ENCODE peak calls at places on chromosomes 4 and X, in eight cellular contexts. H is transverse colon, W is AG09309, Z is cardiac fibroblast, X is astrocyte of the spinal cord, I is fibroblast of the aortic adventitia, V is HCT116, C is K562. E is an unnamed sample.

GRCh38 chr4:180717451-180717850 is 1525.8 kb upstream of the TENM3 start:
- DNase-seq in H (no peak), W (no peak), Z (no peak), X (no peak), I (no peak), V (no peak), C (no peak), E (no peak)

GRCh38 chr4:117610706-117611308 is 423.5 kb upstream of the NDST3 start:
- DNase-seq in H (no peak), W (no peak), Z (no peak), X (no peak), I (no peak), V (no peak), C (no peak), E (no peak)

GRCh38 chrX:18951032-18951431 is 32.9 kb downstream of the PHKA2 start:
- DNase-seq in H (no peak), W (no peak), Z (no peak), X (no peak), I (no peak), V (no peak), C (no peak), E (no peak)

GRCh38 chr4:72974694-72975487 is 94.6 kb downstream of the COX18 start:
- DNase-seq in H (no peak), W (no peak), Z (peak), X (peak), I (peak), V (no peak), C (no peak), E (no peak)

GRCh38 chr4:185142911-185143595 is at the start of gene SLC25A4:
- DNase-seq in H (peak), W (peak), Z (peak), X (peak), I (peak), V (peak), C (peak), E (peak)

GRCh38 chr4:1763550-1764080 is 29.5 kb upstream of the FGFR3 start:
- DNase-seq in H (peak), W (no peak), Z (peak), X (peak), I (peak), V (no peak), C (peak), E (no peak)

GRCh38 chrX:12771445-12772069 is 19.7 kb upstream of the PRPS2 start:
- DNase-seq in H (peak), W (no peak), Z (peak), X (peak), I (peak), V (peak), C (peak), E (no peak)

GRCh38 chr4:68079918-68080317 is 49.8 kb downstream of the TMPRSS11F start:
- DNase-seq in H (no peak), W (no peak), Z (no peak), X (no peak), I (no peak), V (no peak), C (no peak), E (no peak)

GRCh38 chr4:163350672-163351071 is 7.0 kb downstream of the NPY5R start:
- DNase-seq in H (no peak), W (no peak), Z (no peak), X (peak), I (no peak), V (peak), C (no peak), E (no peak)

GRCh38 chr4:163353054-163353453 is 9.4 kb downstream of the NPY5R start:
- DNase-seq in H (no peak), W (no peak), Z (no peak), X (no peak), I (no peak), V (no peak), C (no peak), E (no peak)

DNA sequence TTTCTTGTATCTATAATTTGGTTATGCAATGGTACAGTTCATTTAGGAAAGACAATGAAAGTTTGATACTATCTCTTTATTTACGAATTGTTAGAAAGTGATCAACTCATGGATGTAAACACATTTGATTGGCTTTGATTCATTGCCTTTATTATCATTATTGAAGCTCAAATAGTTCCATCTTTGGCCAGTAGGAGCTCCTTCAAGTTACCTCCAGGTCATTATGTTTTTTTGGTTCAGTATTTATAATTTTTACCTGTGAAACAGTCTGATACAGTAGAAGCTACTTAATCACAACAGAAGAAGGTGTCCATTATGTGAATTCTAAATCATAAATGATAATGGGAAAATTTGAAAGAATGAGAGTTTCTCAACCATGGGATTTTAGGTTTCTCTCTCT is 12.4 kb downstream of the NPY5R start:
- DNase-seq in H (no peak), W (no peak), Z (no peak), X (no peak), I (no peak), V (no peak), C (no peak), E (no peak)
- H3K4me3 ChIP-seq in H (no peak), W (no peak), Z (no peak), X (no peak), I (no peak), V (no peak), C (no peak), E (no peak)

DNA sequence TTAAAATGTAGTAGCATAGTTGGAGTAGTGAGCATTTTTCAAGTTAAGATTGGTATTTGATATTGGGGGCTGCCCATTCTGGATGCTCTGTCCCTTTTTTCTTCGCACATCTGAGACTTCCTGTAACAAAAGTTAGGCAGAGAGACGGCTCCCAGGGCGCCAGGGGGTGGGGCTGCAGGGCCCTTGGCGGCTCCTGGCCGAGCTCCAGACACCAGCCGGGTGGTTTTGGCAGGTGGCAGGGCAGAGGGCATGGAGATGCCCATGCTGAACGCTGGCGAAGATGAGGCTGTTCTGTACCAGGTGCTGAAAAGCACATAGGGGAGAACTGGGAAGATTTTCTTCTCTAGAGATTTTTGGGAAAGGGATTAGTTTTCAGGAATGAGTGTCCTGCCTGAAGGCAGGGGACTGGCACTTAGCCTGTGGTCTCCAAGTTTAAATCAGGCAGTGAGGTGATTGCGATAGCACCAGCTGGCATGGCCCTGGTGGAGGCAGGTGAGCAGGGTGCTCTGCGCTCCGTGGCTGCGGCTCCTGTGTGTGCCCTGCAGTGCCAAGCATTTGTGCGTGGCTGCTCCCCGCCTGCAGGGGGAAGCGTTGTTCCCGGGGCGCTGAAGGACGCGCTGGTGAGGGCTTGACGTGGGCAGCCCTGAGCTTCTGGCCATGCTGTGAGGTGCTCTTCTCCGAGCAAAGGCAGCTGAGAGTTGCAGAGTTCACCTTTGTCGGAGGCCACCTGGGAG is 23.6 kb upstream of the HGFAC start:
- DNase-seq in H (no peak), W (no peak), Z (no peak), X (no peak), I (no peak), V (no peak), C (no peak), E (no peak)
- TF ChIP-seq CTCF in H (no peak), W (peak), Z (no peak), X (peak), I (no peak), V (peak), C (peak), E (no peak)

DNA sequence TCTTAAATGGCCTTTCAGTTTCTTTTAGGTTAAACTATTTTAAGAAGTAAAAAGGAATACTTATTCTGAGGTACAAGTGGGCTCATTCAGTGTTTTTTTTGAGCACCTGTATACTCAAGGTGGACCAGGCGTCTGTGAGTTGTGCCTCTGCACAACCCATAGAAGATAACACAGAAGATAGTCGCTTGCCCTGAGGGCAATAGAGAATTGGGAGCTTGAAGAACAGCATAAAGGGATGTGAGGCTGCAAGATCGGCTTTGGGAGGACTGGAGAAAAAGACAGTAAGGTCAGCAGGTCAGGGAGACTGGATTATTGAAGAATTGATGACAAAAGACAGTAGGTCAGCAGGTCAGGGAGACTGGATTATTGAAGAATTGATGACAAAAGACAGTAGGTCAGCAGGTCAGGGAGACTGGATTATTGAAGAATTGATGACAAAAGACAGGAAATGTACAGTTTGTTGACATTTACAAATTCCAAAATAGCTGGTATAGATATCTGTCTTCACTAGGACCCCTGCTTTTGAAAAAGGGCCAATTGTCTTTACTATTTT is 3.1 kb downstream of the CPE start:
- DNase-seq in H (no peak), W (no peak), Z (no peak), X (no peak), I (no peak), V (no peak), C (no peak), E (no peak)
- H3K4me3 ChIP-seq in H (no peak), W (no peak), Z (no peak), X (no peak), I (no peak), V (no peak), C (no peak), E (no peak)

GRCh38 chrX:69133561-69134542 is 31.4 kb downstream of the PJA1 start:
- DNase-seq in H (no peak), W (peak), Z (peak), X (peak), I (peak), V (peak), C (peak), E (no peak)
- TF ChIP-seq CTCF in H (peak), W (peak), Z (peak), X (peak), I (peak), V (peak), C (peak), E (no peak)

GRCh38 chrX:113920661-113921060 is 663.2 kb upstream of the HTR2C start:
- DNase-seq in H (no peak), W (no peak), Z (peak), X (no peak), I (no peak), V (no peak), C (no peak), E (no peak)

DNA sequence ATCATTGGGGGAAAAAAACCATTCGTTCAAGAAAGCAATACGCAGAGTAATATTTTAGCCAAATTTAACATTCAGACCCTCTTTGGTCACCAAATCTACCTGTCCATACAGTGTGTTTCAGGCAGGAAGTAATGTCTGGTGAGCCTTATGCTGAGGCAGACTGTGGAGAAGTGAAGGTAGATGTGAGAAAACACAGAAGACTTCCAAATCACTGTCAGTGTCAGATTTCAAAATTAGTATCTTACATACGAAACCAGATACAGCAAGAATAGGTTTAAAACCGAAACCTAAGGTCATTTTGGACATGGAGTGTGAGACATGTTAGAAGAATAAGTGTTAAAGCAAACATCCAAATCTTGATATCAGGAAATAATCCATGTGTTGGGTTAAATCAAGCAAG is 664.5 kb upstream of the HTR2C start:
- DNase-seq in H (no peak), W (no peak), Z (no peak), X (no peak), I (no peak), V (no peak), C (no peak), E (no peak)
- H3K4me3 ChIP-seq in H (no peak), W (no peak), Z (no peak), X (no peak), I (no peak), V (no peak), C (no peak), E (no peak)

DNA sequence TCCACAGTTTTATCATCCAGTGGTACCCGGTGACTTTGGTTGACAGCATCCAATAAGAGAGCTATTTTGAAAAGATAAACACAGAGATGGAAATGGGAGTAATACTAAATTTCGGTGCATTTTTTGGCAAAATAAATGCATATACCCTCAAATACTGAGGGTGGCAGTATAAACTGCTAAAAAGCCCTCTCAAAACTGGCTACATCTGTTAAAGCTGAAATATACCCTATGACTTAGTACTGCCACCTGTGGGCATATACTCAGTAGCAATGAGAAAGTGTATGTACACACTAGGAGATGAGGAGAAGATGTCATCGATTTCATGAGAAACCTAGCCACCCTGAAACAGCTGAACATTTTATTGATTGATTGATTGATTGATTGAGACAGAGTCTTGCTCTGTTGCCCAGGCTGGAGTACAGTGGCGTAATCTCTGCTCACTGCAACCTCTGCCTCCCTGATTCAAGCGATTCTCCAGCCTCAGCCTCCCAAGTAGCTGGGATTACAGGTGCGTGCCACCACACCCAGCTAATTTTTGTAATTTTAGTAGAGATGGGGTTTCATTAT is 12.2 kb upstream of the TMEM128 start:
- DNase-seq in H (no peak), W (peak), Z (peak), X (peak), I (peak), V (peak), C (no peak), E (no peak)
- TF ChIP-seq CTCF in H (peak), W (peak), Z (peak), X (peak), I (peak), V (peak), C (peak), E (no peak)

GRCh38 chrX:40146471-40147398 is 49.0 kb upstream of the BCOR start:
- DNase-seq in H (no peak), W (no peak), Z (no peak), X (no peak), I (peak), V (no peak), C (no peak), E (no peak)
- H3K4me3 ChIP-seq in H (peak), W (peak), Z (peak), X (peak), I (peak), V (peak), C (no peak), E (peak)

DNA sequence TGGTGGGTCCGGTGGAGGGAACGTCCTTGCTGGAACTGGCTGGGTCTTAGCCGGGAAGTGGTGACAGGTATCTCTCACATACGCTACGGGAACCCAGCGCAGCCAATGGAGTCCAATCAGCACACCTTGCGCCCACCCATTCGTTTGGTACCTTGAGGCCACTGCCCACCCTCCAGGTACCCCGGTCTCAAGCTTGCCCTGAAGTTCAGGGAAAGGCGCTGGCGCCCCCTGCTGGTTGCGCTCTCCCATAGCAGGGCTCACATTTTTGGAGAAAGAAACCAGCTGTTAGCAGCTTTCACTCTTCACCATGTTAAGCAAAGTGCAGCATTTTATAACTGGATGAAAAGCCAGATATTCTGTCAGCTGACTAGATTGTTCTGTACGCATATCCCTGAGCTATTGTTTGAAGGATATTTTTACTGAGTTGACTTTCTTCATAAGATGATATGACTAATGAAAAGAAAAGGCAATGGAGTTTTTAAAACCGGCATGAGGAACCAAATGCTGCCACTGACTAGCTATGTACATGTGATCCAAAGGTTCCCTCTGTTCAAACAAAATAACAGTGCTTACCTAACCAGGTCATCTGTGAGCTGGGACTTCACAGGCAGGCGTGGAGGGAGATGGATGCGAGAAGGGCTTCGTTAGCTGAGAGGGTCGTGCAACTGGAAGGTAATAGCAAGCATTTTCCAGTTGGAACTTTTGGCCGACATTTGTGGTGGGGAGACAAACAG is 43.7 kb downstream of the OTOP1 start:
- DNase-seq in H (no peak), W (no peak), Z (peak), X (no peak), I (peak), V (peak), C (peak), E (no peak)
- TF ChIP-seq CTCF in H (no peak), W (peak), Z (peak), X (peak), I (peak), V (peak), C (peak), E (no peak)

GRCh38 chr4:23888421-23889319 is 1.2 kb downstream of the PPARGC1A start:
- DNase-seq in H (no peak), W (no peak), Z (peak), X (peak), I (peak), V (no peak), C (no peak), E (no peak)

GRCh38 chr4:23889368-23889767 is 479 bp downstream of the PPARGC1A start:
- DNase-seq in H (no peak), W (no peak), Z (peak), X (peak), I (no peak), V (no peak), C (no peak), E (no peak)

GRCh38 chr4:23889814-23890269 is at the start of gene PPARGC1A:
- DNase-seq in H (peak), W (no peak), Z (peak), X (peak), I (no peak), V (no peak), C (peak), E (peak)

GRCh38 chr4:23891064-23891421 is 1.2 kb upstream of the PPARGC1A start:
- DNase-seq in H (no peak), W (no peak), Z (no peak), X (no peak), I (no peak), V (no peak), C (no peak), E (no peak)

DNA sequence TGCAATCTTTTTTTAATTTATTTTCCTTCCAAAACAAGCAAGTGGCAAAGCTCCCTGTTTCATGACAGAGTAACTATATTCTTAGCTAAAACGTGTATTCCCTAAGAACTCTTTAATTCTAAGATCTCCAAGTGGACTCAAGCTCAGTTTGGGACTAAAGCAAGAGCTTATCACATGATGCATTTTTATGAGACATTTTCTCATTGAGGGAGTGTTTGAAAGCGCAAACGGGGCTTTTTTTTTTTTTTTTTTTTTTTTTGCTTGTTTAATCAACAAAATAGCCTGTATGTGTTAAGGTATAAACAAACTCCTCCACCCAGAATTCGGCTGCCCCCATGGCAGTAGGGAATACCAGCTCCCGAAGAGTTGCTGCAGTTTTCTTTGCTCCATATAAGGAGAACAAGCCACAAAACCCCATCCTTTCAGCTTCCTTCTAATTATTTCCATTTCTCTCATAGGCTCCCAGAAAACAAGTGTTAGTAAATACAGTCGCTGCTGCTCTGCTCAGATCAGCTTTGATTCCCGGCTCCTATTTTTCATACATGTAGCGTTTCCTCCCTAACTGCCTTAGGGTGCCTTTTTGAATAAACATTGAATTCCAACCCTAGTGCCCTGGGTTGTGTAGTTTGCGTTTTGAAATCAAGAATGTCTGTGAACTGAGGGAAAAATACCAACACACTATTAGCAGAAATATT is 669 bp upstream of the PPARGC1A start:
- DNase-seq in H (no peak), W (no peak), Z (peak), X (peak), I (no peak), V (no peak), C (no peak), E (no peak)
- H3K4me3 ChIP-seq in H (peak), W (no peak), Z (no peak), X (peak), I (no peak), V (no peak), C (no peak), E (peak)

GRCh38 chr4:52173470-52174055 is 122.5 kb downstream of the SPATA18 start:
- DNase-seq in H (no peak), W (peak), Z (peak), X (no peak), I (peak), V (no peak), C (no peak), E (no peak)

GRCh38 chr4:52172166-52172565 is 121.1 kb downstream of the SPATA18 start:
- DNase-seq in H (no peak), W (no peak), Z (peak), X (no peak), I (peak), V (no peak), C (no peak), E (no peak)
- TF ChIP-seq CTCF in H (peak), W (peak), Z (peak), X (peak), I (peak), V (peak), C (no peak), E (no peak)

E was measured in coronary artery.